ENCODE peak calls at places on chromosomes 13 and 19, in six cellular contexts. V, U, Y, C, G and X are unnamed samples.

GRCh38 chr19:19279062-19279612 is 6.0 kb upstream of the TM6SF2 start:
- DNase-seq in V (no peak), U (no peak), Y (no peak), C (no peak), G (no peak), X (no peak)

GRCh38 chr13:113907637-113908617 is 44.1 kb upstream of the GAS6 start:
- DNase-seq in V (no peak), U (no peak), Y (peak; percentile 92), C (peak; percentile 83), G (peak; percentile 95), X (no peak)

GRCh38 chr19:3710265-3710812 is 2.2 kb downstream of the TJP3 start:
- DNase-seq in V (no peak), U (peak; percentile 90), Y (no peak), C (peak; percentile 55), G (peak; percentile 40), X (peak; percentile 59)

GRCh38 chr19:45814851-45815481 is at the start of gene RSPH6A:
- DNase-seq in V (no peak), U (no peak), Y (no peak), C (no peak), G (no peak), X (no peak)

GRCh38 chr19:5356918-5357317 is 16.3 kb upstream of the PTPRS start:
- DNase-seq in V (no peak), U (no peak), Y (no peak), C (no peak), G (no peak), X (no peak)

GRCh38 chr19:48390188-48391099 is 907 bp downstream of the KDELR1 start:
- DNase-seq in V (peak; percentile 77), U (peak; percentile 76), Y (peak; percentile 47), C (peak; percentile 70), G (peak; percentile 62), X (peak; percentile 39)

GRCh38 chr19:41784337-41785239 is 11.8 kb upstream of the CEACAM3 start:
- DNase-seq in V (peak; percentile 28), U (peak; percentile 90), Y (no peak), C (no peak), G (no peak), X (no peak)

GRCh38 chr13:75263741-75264407 is 218.1 kb downstream of the TBC1D4 start:
- DNase-seq in V (no peak), U (no peak), Y (peak; percentile 73), C (peak; percentile 52), G (peak; percentile 71), X (peak; percentile 74)

GRCh38 chr19:719081-719512 is 10.4 kb downstream of the PALM start:
- DNase-seq in V (no peak), U (no peak), Y (no peak), C (peak; percentile 10), G (no peak), X (no peak)

GRCh38 chr13:32330438-32330837 is 15.1 kb downstream of the BRCA2 start:
- DNase-seq in V (no peak), U (no peak), Y (peak; percentile 29), C (peak; percentile 79), G (peak; percentile 51), X (peak; percentile 79)

GRCh38 chr19:46016426-46017094 is 6.3 kb downstream of the PGLYRP1 start:
- DNase-seq in V (peak; percentile 86), U (peak; percentile 64), Y (peak; percentile 38), C (peak; percentile 77), G (peak; percentile 59), X (peak; percentile 49)

GRCh38 chr13:82898625-82899024 is 983.6 kb downstream of the SLITRK1 start:
- DNase-seq in V (no peak), U (no peak), Y (no peak), C (no peak), G (no peak), X (no peak)

GRCh38 chr19:47430041-47430802 is 10.9 kb upstream of the MEIS3 start:
- DNase-seq in V (peak; percentile 38), U (no peak), Y (peak; percentile 32), C (peak; percentile 59), G (peak; percentile 60), X (no peak)

GRCh38 chr19:54650108-54650666 is 12.6 kb upstream of the LILRB4 start:
- DNase-seq in V (no peak), U (no peak), Y (no peak), C (no peak), G (no peak), X (no peak)